ENCODE peak calls at places on chromosomes 5 and 9, in five cellular contexts. One of them, this sample, is unnamed. For H3K4me1 and H3K36me3, the result is how much of the 10 kb centered on the place peaks cover.

GRCh38 chr9:35599763-35600604 is 5.1 kb upstream of the TESK1 start:
- DNase-seq in neural progenitor cell: peak
- DNase-seq in GM23338: peak
- DNase-seq in neuronal stem cell: no peak
- DNase-seq in Caco-2: no peak
- DNase-seq in this sample: no peak

GRCh38 chr9:109590945-109591344 is 92.8 kb upstream of the PTPN3 start:
- DNase-seq in neural progenitor cell: no peak
- DNase-seq in GM23338: no peak
- DNase-seq in neuronal stem cell: no peak
- DNase-seq in Caco-2: no peak
- DNase-seq in this sample: peak

GRCh38 chr9:98057095-98057799 is 715 bp downstream of the NANS start:
- DNase-seq in neural progenitor cell: peak
- DNase-seq in GM23338: peak
- DNase-seq in neuronal stem cell: no peak
- DNase-seq in Caco-2: no peak
- DNase-seq in this sample: no peak

GRCh38 chr9:78121488-78121887 is 89.9 kb upstream of the GNAQ start:
- DNase-seq in neural progenitor cell: peak
- DNase-seq in GM23338: peak
- DNase-seq in neuronal stem cell: peak
- DNase-seq in Caco-2: no peak
- DNase-seq in this sample: no peak

GRCh38 chr9:71681708-71682268 is 86.5 kb downstream of the CEMIP2 start:
- DNase-seq in neural progenitor cell: no peak
- DNase-seq in GM23338: no peak
- DNase-seq in neuronal stem cell: no peak
- DNase-seq in Caco-2: peak
- DNase-seq in this sample: no peak

GRCh38 chr5:8907168-8907868 is 638.6 kb downstream of the SEMA5A start:
- DNase-seq in neural progenitor cell: no peak
- DNase-seq in GM23338: no peak
- DNase-seq in neuronal stem cell: no peak
- DNase-seq in Caco-2: no peak
- DNase-seq in this sample: no peak

GRCh38 chr9:132605387-132605786 is 23.0 kb downstream of the BARHL1 start:
- DNase-seq in neural progenitor cell: peak
- DNase-seq in GM23338: no peak
- DNase-seq in neuronal stem cell: no peak
- DNase-seq in Caco-2: no peak
- DNase-seq in this sample: no peak

GRCh38 chr5:176365663-176366574 is 632 bp downstream of the ARL10 start:
- DNase-seq in neural progenitor cell: peak
- DNase-seq in GM23338: peak
- DNase-seq in neuronal stem cell: peak
- DNase-seq in Caco-2: no peak
- DNase-seq in this sample: no peak

GRCh38 chr5:74953961-74954720 is 88.0 kb upstream of the FAM169A start:
- DNase-seq in neural progenitor cell: no peak
- DNase-seq in GM23338: no peak
- DNase-seq in neuronal stem cell: no peak
- DNase-seq in Caco-2: peak
- DNase-seq in this sample: no peak

GRCh38 chr5:61926911-61927310 is 379.1 kb upstream of the KIF2A start:
- DNase-seq in neural progenitor cell: no peak
- DNase-seq in GM23338: no peak
- DNase-seq in neuronal stem cell: no peak
- DNase-seq in Caco-2: no peak
- DNase-seq in this sample: no peak

GRCh38 chr5:41181691-41182564 is 31.4 kb downstream of the C6 start:
- DNase-seq in neural progenitor cell: no peak
- DNase-seq in GM23338: no peak
- DNase-seq in neuronal stem cell: no peak
- DNase-seq in Caco-2: no peak
- DNase-seq in this sample: no peak

GRCh38 chr5:54905942-54906537 is 79.4 kb downstream of the ESM1 start:
- DNase-seq in neural progenitor cell: peak
- DNase-seq in GM23338: peak
- DNase-seq in neuronal stem cell: peak
- DNase-seq in Caco-2: peak
- DNase-seq in this sample: no peak

GRCh38 chr9:79883073-79883645 is 311.4 kb downstream of the TLE4 start:
- DNase-seq in neural progenitor cell: no peak
- DNase-seq in GM23338: no peak
- DNase-seq in neuronal stem cell: no peak
- DNase-seq in Caco-2: no peak
- DNase-seq in this sample: no peak

GRCh38 chr9:5870691-5871090 is 20.0 kb upstream of the MLANA start:
- DNase-seq in neural progenitor cell: no peak
- DNase-seq in GM23338: no peak
- DNase-seq in neuronal stem cell: no peak
- DNase-seq in Caco-2: no peak
- DNase-seq in this sample: no peak

GRCh38 chr5:1194378-1194777 is 7.0 kb upstream of the SLC6A19 start:
- DNase-seq in neural progenitor cell: no peak
- DNase-seq in GM23338: no peak
- DNase-seq in neuronal stem cell: no peak
- DNase-seq in Caco-2: no peak
- DNase-seq in this sample: no peak

GRCh38 chr5:175823731-175824525 is 47.5 kb upstream of the CPLX2 start:
- DNase-seq in neural progenitor cell: peak
- DNase-seq in GM23338: peak
- DNase-seq in neuronal stem cell: no peak
- DNase-seq in Caco-2: no peak
- DNase-seq in this sample: no peak

GRCh38 chr9:90645721-90646120 is 3.1 kb upstream of the DIRAS2 start:
- DNase-seq in neural progenitor cell: no peak
- DNase-seq in GM23338: no peak
- DNase-seq in neuronal stem cell: no peak
- DNase-seq in Caco-2: no peak
- DNase-seq in this sample: no peak

GRCh38 chr5:73770601-73771025 is 144.6 kb downstream of the ARHGEF28 start:
- DNase-seq in neural progenitor cell: no peak
- DNase-seq in GM23338: no peak
- DNase-seq in neuronal stem cell: no peak
- DNase-seq in Caco-2: no peak
- DNase-seq in this sample: no peak

GRCh38 chr9:133484671-133485437 is 6.0 kb upstream of the SLC2A6 start:
- DNase-seq in neural progenitor cell: no peak
- DNase-seq in GM23338: no peak
- DNase-seq in neuronal stem cell: no peak
- DNase-seq in Caco-2: no peak
- DNase-seq in this sample: no peak

GRCh38 chr5:152437861-152438260 is 32.8 kb upstream of the NMUR2 start:
- DNase-seq in neural progenitor cell: peak
- DNase-seq in GM23338: peak
- DNase-seq in neuronal stem cell: peak
- DNase-seq in Caco-2: no peak
- DNase-seq in this sample: no peak

GRCh38 chr5:115452791-115453190 is 91.8 kb downstream of the FEM1C start:
- DNase-seq in neural progenitor cell: no peak
- DNase-seq in GM23338: no peak
- DNase-seq in neuronal stem cell: no peak
- DNase-seq in Caco-2: no peak
- DNase-seq in this sample: no peak

GRCh38 chr9:68640421-68641089 is 64.5 kb upstream of the PIP5K1B start:
- DNase-seq in neural progenitor cell: no peak
- DNase-seq in GM23338: no peak
- DNase-seq in neuronal stem cell: no peak
- DNase-seq in Caco-2: no peak
- DNase-seq in this sample: no peak

GRCh38 chr5:14574891-14575496 is 6.6 kb upstream of the OTULINL start:
- DNase-seq in neural progenitor cell: no peak
- DNase-seq in GM23338: no peak
- DNase-seq in neuronal stem cell: no peak
- DNase-seq in Caco-2: no peak
- DNase-seq in this sample: no peak

GRCh38 chr5:54087436-54087835 is 222.9 kb downstream of the ARL15 start:
- DNase-seq in neural progenitor cell: no peak
- DNase-seq in GM23338: no peak
- DNase-seq in neuronal stem cell: no peak
- DNase-seq in Caco-2: no peak
- DNase-seq in this sample: no peak

GRCh38 chr5:102670224-102670836 is 84.8 kb upstream of the PAM start:
- DNase-seq in neural progenitor cell: peak
- DNase-seq in GM23338: peak
- DNase-seq in neuronal stem cell: no peak
- DNase-seq in Caco-2: peak
- DNase-seq in this sample: no peak

GRCh38 chr5:97499605-97500004 is 316.6 kb upstream of the RIOK2 start:
- DNase-seq in neural progenitor cell: no peak
- DNase-seq in GM23338: no peak
- DNase-seq in neuronal stem cell: no peak
- DNase-seq in Caco-2: no peak
- DNase-seq in this sample: no peak

GRCh38 chr5:126938461-126938860 is 91.9 kb downstream of the MARCHF3 start:
- DNase-seq in neural progenitor cell: no peak
- DNase-seq in GM23338: no peak
- DNase-seq in neuronal stem cell: no peak
- DNase-seq in Caco-2: no peak
- DNase-seq in this sample: no peak

GRCh38 chr9:19922476-19923118 is 133.8 kb upstream of the SLC24A2 start:
- DNase-seq in neural progenitor cell: peak
- DNase-seq in GM23338: peak
- DNase-seq in neuronal stem cell: peak
- DNase-seq in Caco-2: no peak
- DNase-seq in this sample: no peak

GRCh38 chr9:19379697-19380046 is 364 bp downstream of the RPS6 start:
- DNase-seq in neural progenitor cell: peak
- DNase-seq in GM23338: peak
- DNase-seq in neuronal stem cell: no peak
- DNase-seq in Caco-2: no peak
- DNase-seq in this sample: no peak

GRCh38 chr5:104635216-104635615 is 1072.6 kb upstream of the NUDT12 start:
- DNase-seq in neural progenitor cell: no peak
- DNase-seq in GM23338: no peak
- DNase-seq in neuronal stem cell: no peak
- DNase-seq in Caco-2: no peak
- DNase-seq in this sample: no peak

DNA sequence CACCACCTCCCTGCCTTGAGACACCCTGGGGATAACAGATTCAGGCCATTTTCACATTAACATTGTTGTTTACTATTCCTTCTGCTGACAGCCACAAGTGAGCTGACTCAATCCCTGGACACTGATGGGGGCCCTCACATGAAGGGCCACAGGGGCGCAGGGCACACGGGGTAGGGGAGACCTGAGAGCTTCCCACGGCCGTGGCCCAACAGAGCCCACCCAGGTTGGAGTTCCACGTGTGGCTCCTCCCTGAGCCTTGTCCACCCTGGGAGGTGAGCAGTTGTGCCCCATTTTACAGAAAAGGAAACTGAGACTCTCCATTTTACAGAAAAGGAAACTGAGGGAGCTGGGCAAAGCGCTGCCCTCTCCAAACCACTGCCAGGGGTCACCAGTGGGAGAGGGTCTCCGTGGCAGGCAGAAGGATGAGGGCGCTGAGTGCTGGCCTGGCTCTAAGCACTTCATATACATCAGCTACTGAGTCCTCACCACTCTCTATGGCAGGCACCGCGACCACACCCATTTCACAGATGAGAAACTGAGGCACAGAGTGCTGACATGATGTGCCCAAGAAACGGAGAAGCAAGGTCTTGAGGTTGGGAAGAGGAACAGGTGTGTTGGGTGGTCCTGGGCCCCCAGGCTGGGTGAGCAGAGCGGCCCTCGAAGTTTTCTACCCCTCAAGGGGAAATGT is 2.3 kb downstream of the NINJ1 start:
- DNase-seq in neural progenitor cell: no peak
- DNase-seq in GM23338: no peak
- DNase-seq in neuronal stem cell: no peak
- DNase-seq in Caco-2: no peak
- DNase-seq in this sample: no peak
- H3K4me1 ChIP-seq in neural progenitor cell: under half
- H3K4me1 ChIP-seq in GM23338: under half
- H3K4me1 ChIP-seq in neuronal stem cell: under half
- H3K4me1 ChIP-seq in Caco-2: under half
- H3K4me1 ChIP-seq in this sample: half or more

GRCh38 chr5:137631453-137631852 is 104.4 kb downstream of the KLHL3 start:
- DNase-seq in neural progenitor cell: no peak
- DNase-seq in GM23338: no peak
- DNase-seq in neuronal stem cell: no peak
- DNase-seq in Caco-2: no peak
- DNase-seq in this sample: no peak
- H3K36me3 ChIP-seq in neural progenitor cell: under half
- H3K36me3 ChIP-seq in GM23338: under half
- H3K36me3 ChIP-seq in neuronal stem cell: under half
- H3K36me3 ChIP-seq in Caco-2: under half
- H3K36me3 ChIP-seq in this sample: under half

GRCh38 chr5:149466457-149466972 is 84.7 kb downstream of the CSNK1A1 start:
- DNase-seq in neural progenitor cell: no peak
- DNase-seq in GM23338: no peak
- DNase-seq in neuronal stem cell: no peak
- DNase-seq in Caco-2: no peak
- DNase-seq in this sample: no peak
- H3K4me3 ChIP-seq in neural progenitor cell: no peak
- H3K4me3 ChIP-seq in GM23338: no peak
- H3K4me3 ChIP-seq in neuronal stem cell: no peak
- H3K4me3 ChIP-seq in Caco-2: no peak
- H3K4me3 ChIP-seq in this sample: no peak

GRCh38 chr5:167816864-167817263 is 474.6 kb upstream of the WWC1 start:
- DNase-seq in neural progenitor cell: no peak
- DNase-seq in GM23338: no peak
- DNase-seq in neuronal stem cell: no peak
- DNase-seq in Caco-2: no peak
- DNase-seq in this sample: no peak

GRCh38 chr5:167813381-167813780 is 478.1 kb upstream of the WWC1 start:
- DNase-seq in neural progenitor cell: no peak
- DNase-seq in GM23338: no peak
- DNase-seq in neuronal stem cell: no peak
- DNase-seq in Caco-2: no peak
- DNase-seq in this sample: no peak

GRCh38 chr5:167814828-167815227 is 476.6 kb upstream of the WWC1 start:
- DNase-seq in neural progenitor cell: no peak
- DNase-seq in GM23338: peak
- DNase-seq in neuronal stem cell: no peak
- DNase-seq in Caco-2: no peak
- DNase-seq in this sample: no peak

GRCh38 chr5:167819406-167819805 is 472.0 kb upstream of the WWC1 start:
- DNase-seq in neural progenitor cell: no peak
- DNase-seq in GM23338: no peak
- DNase-seq in neuronal stem cell: no peak
- DNase-seq in Caco-2: no peak
- DNase-seq in this sample: no peak

DNA sequence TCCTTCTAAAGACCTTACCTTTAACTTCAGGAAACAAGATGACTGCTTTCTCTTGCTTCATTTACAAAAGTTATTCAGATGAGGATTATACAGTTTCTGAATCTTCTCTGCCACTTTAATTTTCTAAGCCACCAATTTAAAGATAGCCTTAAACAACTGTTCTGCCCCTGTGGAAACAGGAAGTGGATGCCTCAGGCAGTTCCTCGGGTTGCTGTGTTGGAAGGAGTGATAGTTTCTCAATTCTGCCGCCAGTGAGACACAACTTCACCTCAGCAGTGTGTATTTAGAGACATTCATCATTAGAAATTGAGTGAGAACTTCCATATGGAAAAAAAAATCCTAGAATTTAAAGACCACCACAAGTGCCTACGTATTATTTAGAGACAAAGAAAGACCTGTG is 475.1 kb upstream of the WWC1 start:
- DNase-seq in neural progenitor cell: no peak
- DNase-seq in GM23338: no peak
- DNase-seq in neuronal stem cell: no peak
- DNase-seq in Caco-2: no peak
- DNase-seq in this sample: no peak
- H3K4me1 ChIP-seq in neural progenitor cell: under half
- H3K4me1 ChIP-seq in GM23338: under half
- H3K4me1 ChIP-seq in neuronal stem cell: under half
- H3K4me1 ChIP-seq in Caco-2: under half
- H3K4me1 ChIP-seq in this sample: under half

This sample was measured in thoracic aorta.